ENCODE peak calls at places on chromosomes 7 and 10, in nine cellular contexts. T, S, L, F, K, Q, B, Y and E are unnamed samples. For H3K27me3, the result is how much of the 10 kb centered on the place peaks cover.

GRCh38 chr7:143305423-143306070 is 10.4 kb upstream of the CLCN1 start:
- DNase-seq in T (no peak), S (peak), L (peak), F (peak), K (peak), Q (no peak), B (peak), Y (peak), E (no peak)

GRCh38 chr7:8129323-8129659 is 132.7 kb downstream of the ICA1 start:
- DNase-seq in T (no peak), S (no peak), L (no peak), F (no peak), K (no peak), Q (no peak), B (no peak), Y (no peak), E (no peak)

GRCh38 chr10:14016011-14016536 is 314.6 kb downstream of the FRMD4A start:
- DNase-seq in T (peak), S (no peak), L (no peak), F (peak), K (peak), Q (no peak), B (peak), Y (no peak), E (no peak)

GRCh38 chr10:129161184-129161583 is 305.9 kb upstream of the MGMT start:
- DNase-seq in T (no peak), S (peak), L (no peak), F (peak), K (peak), Q (peak), B (peak), Y (peak), E (no peak)

GRCh38 chr10:28054211-28054888 is 55.5 kb upstream of the ODAD2 start:
- DNase-seq in T (no peak), S (no peak), L (no peak), F (peak), K (peak), Q (no peak), B (peak), Y (no peak), E (no peak)

GRCh38 chr10:79084012-79084971 is 15.5 kb downstream of the ZMIZ1 start:
- DNase-seq in T (peak), S (peak), L (no peak), F (peak), K (peak), Q (no peak), B (peak), Y (no peak), E (peak)

GRCh38 chr10:110091830-110092229 is 84.0 kb downstream of the ADD3 start:
- DNase-seq in T (no peak), S (no peak), L (no peak), F (no peak), K (no peak), Q (no peak), B (no peak), Y (no peak), E (no peak)

GRCh38 chr10:103480521-103480920 is 1.5 kb upstream of the CALHM3 start:
- DNase-seq in T (no peak), S (no peak), L (no peak), F (peak), K (no peak), Q (no peak), B (no peak), Y (no peak), E (no peak)

GRCh38 chr7:74231232-74231590 is 21.4 kb downstream of the LAT2 start:
- DNase-seq in T (no peak), S (no peak), L (no peak), F (no peak), K (no peak), Q (no peak), B (no peak), Y (no peak), E (no peak)

GRCh38 chr10:50576245-50576815 is 47.4 kb downstream of the SGMS1 start:
- DNase-seq in T (no peak), S (no peak), L (no peak), F (peak), K (no peak), Q (no peak), B (no peak), Y (no peak), E (no peak)

GRCh38 chr10:96614515-96614914 is 27.7 kb upstream of the TM9SF3 start:
- DNase-seq in T (no peak), S (no peak), L (no peak), F (peak), K (peak), Q (no peak), B (peak), Y (no peak), E (no peak)

GRCh38 chr10:33204049-33204448 is 130.4 kb downstream of the NRP1 start:
- DNase-seq in T (peak), S (no peak), L (no peak), F (no peak), K (no peak), Q (no peak), B (no peak), Y (no peak), E (no peak)

GRCh38 chr10:16663472-16663871 is 141.8 kb upstream of the C1QL3 start:
- DNase-seq in T (no peak), S (no peak), L (no peak), F (no peak), K (no peak), Q (no peak), B (no peak), Y (no peak), E (no peak)

GRCh38 chr7:151491859-151492258 is 27.8 kb downstream of the RHEB start:
- DNase-seq in T (no peak), S (no peak), L (no peak), F (peak), K (peak), Q (no peak), B (no peak), Y (no peak), E (no peak)

GRCh38 chr10:3126249-3126648 is 46.3 kb downstream of the PITRM1 start:
- DNase-seq in T (no peak), S (no peak), L (no peak), F (no peak), K (no peak), Q (no peak), B (no peak), Y (no peak), E (no peak)

GRCh38 chr10:103859161-103860141 is 4.1 kb upstream of the SH3PXD2A start:
- DNase-seq in T (no peak), S (peak), L (peak), F (peak), K (peak), Q (no peak), B (peak), Y (peak), E (no peak)

GRCh38 chr7:140863867-140864266 is 60.9 kb downstream of the BRAF start:
- DNase-seq in T (no peak), S (no peak), L (no peak), F (no peak), K (no peak), Q (no peak), B (no peak), Y (no peak), E (no peak)

GRCh38 chr7:155770186-155770585 is 42.1 kb downstream of the SHH start:
- DNase-seq in T (no peak), S (no peak), L (no peak), F (no peak), K (no peak), Q (no peak), B (no peak), Y (peak), E (no peak)

GRCh38 chr10:18571076-18571475 is 80.3 kb downstream of the NSUN6 start:
- DNase-seq in T (no peak), S (no peak), L (no peak), F (no peak), K (no peak), Q (no peak), B (no peak), Y (no peak), E (no peak)

GRCh38 chr10:48470893-48471805 is 133.7 kb downstream of the ARHGAP22 start:
- DNase-seq in T (no peak), S (no peak), L (no peak), F (peak), K (peak), Q (no peak), B (peak), Y (peak), E (peak)

GRCh38 chr10:78931333-78932083 is 137.3 kb upstream of the ZMIZ1 start:
- DNase-seq in T (peak), S (no peak), L (no peak), F (peak), K (peak), Q (no peak), B (peak), Y (peak), E (peak)

GRCh38 chr10:67519434-67519833 is 176.6 kb downstream of the CTNNA3 start:
- DNase-seq in T (no peak), S (no peak), L (no peak), F (no peak), K (no peak), Q (no peak), B (no peak), Y (no peak), E (no peak)
- H3K27me3 ChIP-seq in T (under half), S (under half), L (under half), F (under half), K (under half), Q (under half), B (under half), Y (under half), E (under half)

GRCh38 chr10:93995598-93996271 is 2.0 kb downstream of the PLCE1 start:
- DNase-seq in T (no peak), S (no peak), L (no peak), F (peak), K (no peak), Q (no peak), B (no peak), Y (no peak), E (no peak)
- H3K27me3 ChIP-seq in T (under half), S (under half), L (under half), F (under half), K (under half), Q (under half), B (under half), Y (under half), E (under half)

DNA sequence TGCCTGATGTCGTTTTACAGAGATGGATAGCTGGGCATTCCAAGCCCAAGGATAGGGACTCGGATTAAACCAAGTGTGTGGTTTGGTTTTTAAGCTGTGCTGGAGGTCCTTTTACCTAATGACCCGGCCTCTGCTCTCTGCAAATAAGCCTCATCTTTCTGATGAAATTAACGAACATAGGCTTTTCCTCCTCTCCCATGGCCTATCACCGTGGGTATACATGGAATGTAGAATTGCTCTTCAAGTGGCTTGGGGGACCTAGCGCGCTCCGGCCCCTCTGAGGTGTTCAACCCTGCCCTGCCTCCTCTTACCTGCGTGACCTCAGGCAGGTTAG is 92.3 kb downstream of the LYZL1 start:
- DNase-seq in T (no peak), S (no peak), L (no peak), F (no peak), K (no peak), Q (no peak), B (no peak), Y (no peak), E (no peak)
- H3K27me3 ChIP-seq in T (under half), S (under half), L (under half), F (under half), K (under half), Q (under half), B (under half), Y (under half), E (under half)

DNA sequence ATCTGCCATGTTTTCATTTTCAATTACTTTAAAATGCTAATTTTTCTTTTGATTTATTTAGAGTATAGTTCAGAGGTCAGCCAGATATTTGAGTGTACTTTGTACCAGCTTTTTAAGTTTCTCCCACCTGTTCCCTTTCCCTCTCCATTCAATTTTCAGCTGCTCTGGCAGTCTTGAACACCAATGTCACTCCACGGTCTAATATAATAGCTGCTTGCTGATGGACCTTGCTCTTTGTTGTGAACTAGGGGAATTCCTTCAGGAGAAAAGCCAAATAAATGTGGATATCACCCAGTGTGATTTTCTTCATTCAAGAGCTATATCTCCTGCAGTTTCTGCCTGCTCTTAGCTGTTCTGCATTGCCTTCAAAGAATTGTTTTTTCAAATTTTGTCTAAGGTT is 3.9 kb upstream of the HPS1 start:
- DNase-seq in T (no peak), S (no peak), L (no peak), F (no peak), K (no peak), Q (no peak), B (no peak), Y (no peak), E (no peak)
- H3K27me3 ChIP-seq in T (under half), S (under half), L (under half), F (under half), K (under half), Q (under half), B (under half), Y (under half), E (under half)

GRCh38 chr7:157483971-157484410 is 147.2 kb downstream of the DNAJB6 start:
- DNase-seq in T (no peak), S (no peak), L (no peak), F (no peak), K (no peak), Q (no peak), B (no peak), Y (peak), E (no peak)

GRCh38 chr7:157483515-157483914 is 146.7 kb downstream of the DNAJB6 start:
- DNase-seq in T (no peak), S (no peak), L (no peak), F (no peak), K (no peak), Q (no peak), B (no peak), Y (peak), E (no peak)

GRCh38 chr7:157485961-157486510 is 149.2 kb downstream of the DNAJB6 start:
- DNase-seq in T (no peak), S (no peak), L (no peak), F (no peak), K (no peak), Q (no peak), B (no peak), Y (peak), E (no peak)

GRCh38 chr7:157485361-157485831 is 148.6 kb downstream of the DNAJB6 start:
- DNase-seq in T (no peak), S (no peak), L (no peak), F (no peak), K (no peak), Q (no peak), B (no peak), Y (peak), E (no peak)

GRCh38 chr7:157484411-157485081 is 147.7 kb downstream of the DNAJB6 start:
- DNase-seq in T (no peak), S (no peak), L (no peak), F (no peak), K (no peak), Q (no peak), B (no peak), Y (peak), E (no peak)
- H3K27me3 ChIP-seq in T (under half), S (under half), L (under half), F (under half), K (under half), Q (under half), B (under half), Y (under half), E (under half)

DNA sequence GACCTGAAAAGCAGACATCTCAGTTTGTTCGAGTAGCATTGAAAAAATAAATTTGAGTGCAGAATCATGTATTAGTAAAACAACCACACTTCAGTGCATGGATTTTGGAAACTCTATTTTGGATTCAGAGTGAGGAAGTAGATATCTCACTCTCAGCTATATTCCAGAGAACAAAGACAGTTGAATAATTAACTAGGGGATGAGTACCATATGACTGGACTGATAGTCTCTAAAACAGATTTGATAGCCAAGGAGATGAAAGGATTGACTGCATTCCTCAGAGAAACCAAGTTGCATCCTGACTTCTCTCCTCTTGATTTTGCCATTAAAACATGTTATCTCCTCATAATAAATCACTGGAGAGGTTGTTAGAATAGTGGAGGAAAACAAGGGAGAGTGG is 268.4 kb upstream of the SP4 start:
- DNase-seq in T (no peak), S (no peak), L (no peak), F (no peak), K (no peak), Q (no peak), B (no peak), Y (no peak), E (no peak)
- H3K27me3 ChIP-seq in T (under half), S (under half), L (under half), F (under half), K (under half), Q (under half), B (under half), Y (under half), E (under half)